ENCODE peak calls at places on chromosomes 5 and 9, in seven cellular contexts. A is WTC11, Y is fibroblast of villous mesenchyme, R is dorsolateral prefrontal cortex, N is nephron progenitor cell, W is endothelial cell, I is psoas muscle. F is an unnamed sample.

GRCh38 chr9:131670247-131670681 is 69.6 kb downstream of the RAPGEF1 start:
- DNase-seq in Y (no peak), I (no peak), N (no peak), A (no peak), W (no peak), R (no peak), F (no peak)

GRCh38 chr5:16152601-16153568 is 26.7 kb downstream of the MARCHF11 start:
- DNase-seq in A (no peak), W (no peak), R (no peak), I (no peak), Y (no peak), N (no peak), F (no peak)

GRCh38 chr5:51433052-51433710 is 49.9 kb downstream of the ISL1 start:
- DNase-seq in A (no peak), R (no peak), I (no peak), Y (no peak), W (no peak), N (no peak), F (no peak)

GRCh38 chr9:81690251-81690851 is 1.0 kb upstream of the TLE1 start:
- DNase-seq in I (peak), A (peak), W (peak), N (peak), R (no peak), Y (peak), F (no peak)

GRCh38 chr9:20558609-20559016 is 63.7 kb downstream of the MLLT3 start:
- DNase-seq in A (no peak), I (no peak), Y (peak), R (no peak), N (no peak), W (no peak), F (no peak)

GRCh38 chr5:145825751-145826180 is 9.4 kb downstream of the PRELID2 start:
- DNase-seq in W (peak), N (no peak), I (no peak), Y (peak), R (no peak), A (no peak), F (no peak)

GRCh38 chr5:129306725-129307124 is 153.4 kb upstream of the ADAMTS19 start:
- DNase-seq in R (no peak), I (no peak), A (no peak), N (no peak), Y (no peak), W (no peak), F (peak)

GRCh38 chr5:55994502-55994997 is at the start of gene IL6ST:
- DNase-seq in A (no peak), W (no peak), I (no peak), N (no peak), Y (peak), R (no peak), F (no peak)

GRCh38 chr9:14391620-14392019 is 77.7 kb upstream of the NFIB start:
- DNase-seq in N (no peak), I (no peak), Y (no peak), A (no peak), R (no peak), W (no peak), F (no peak)

GRCh38 chr9:81848472-81848871 is 79.8 kb upstream of the SPATA31D4 start:
- DNase-seq in I (no peak), R (no peak), N (no peak), Y (peak), A (no peak), W (no peak), F (no peak)

GRCh38 chr9:111427186-111427585 is 57.0 kb downstream of the ECPAS start:
- DNase-seq in N (no peak), I (no peak), Y (peak), A (no peak), W (no peak), R (no peak), F (no peak)

GRCh38 chr5:116970318-116970717 is 395.7 kb upstream of the SEMA6A start:
- DNase-seq in W (no peak), A (no peak), I (no peak), R (no peak), N (no peak), Y (no peak), F (no peak)

GRCh38 chr9:3863686-3864085 is 337.9 kb upstream of the RFX3 start:
- DNase-seq in I (no peak), W (no peak), R (no peak), Y (peak), A (no peak), N (no peak), F (no peak)

GRCh38 chr9:134229466-134230091 is 65.2 kb upstream of the RNU6ATAC start:
- DNase-seq in I (no peak), N (no peak), W (no peak), R (no peak), Y (no peak), A (no peak), F (no peak)

GRCh38 chr5:72510610-72511121 is 3.5 kb upstream of the ZNF366 start:
- DNase-seq in N (no peak), I (peak), R (peak), W (no peak), Y (no peak), A (no peak), F (no peak)

GRCh38 chr5:154166901-154167791 is 23.4 kb upstream of the GALNT10 start:
- DNase-seq in A (no peak), Y (no peak), R (no peak), I (no peak), W (no peak), N (no peak), F (no peak)

GRCh38 chr5:74026310-74026709 is 400.3 kb downstream of the ARHGEF28 start:
- DNase-seq in W (no peak), Y (no peak), N (no peak), A (no peak), R (no peak), I (no peak), F (no peak)

GRCh38 chr9:15468113-15468512 is 42.7 kb downstream of the PSIP1 start:
- DNase-seq in R (no peak), I (no peak), A (no peak), N (no peak), W (no peak), Y (peak), F (no peak)

GRCh38 chr5:17401509-17402290 is 96.3 kb upstream of the TAF11L2 start:
- DNase-seq in N (no peak), I (no peak), R (no peak), W (no peak), Y (peak), A (no peak), F (no peak)

GRCh38 chr5:96714951-96715451 is 52.8 kb downstream of the CAST start:
- DNase-seq in R (no peak), A (no peak), N (no peak), W (peak), Y (peak), I (peak), F (no peak)

GRCh38 chr9:76699966-76700365 is 64.3 kb upstream of the PCA3 start:
- DNase-seq in W (no peak), R (no peak), I (no peak), Y (no peak), N (no peak), A (no peak), F (no peak)

GRCh38 chr9:110006657-110007056 is 201.3 kb downstream of the C9orf152 start:
- DNase-seq in I (no peak), A (no peak), Y (no peak), W (no peak), R (no peak), N (no peak), F (no peak)

GRCh38 chr5:141790630-141791029 is 87.6 kb downstream of the PCDH1 start:
- DNase-seq in R (no peak), W (no peak), I (no peak), N (no peak), A (no peak), Y (no peak), F (no peak)

GRCh38 chr5:122805481-122805880 is 30.6 kb downstream of the SNX2 start:
- DNase-seq in Y (peak), A (no peak), N (no peak), W (no peak), I (no peak), R (no peak), F (no peak)

GRCh38 chr9:31519011-31519410 is 865.4 kb upstream of the ACO1 start:
- DNase-seq in W (no peak), R (no peak), A (peak), Y (no peak), I (no peak), N (peak), F (no peak)

GRCh38 chr9:32807217-32807616 is 23.9 kb downstream of the TMEM215 start:
- DNase-seq in N (no peak), R (no peak), A (no peak), I (no peak), Y (no peak), W (no peak), F (no peak)

GRCh38 chr5:53430618-53431252 is 49.7 kb upstream of the FST start:
- DNase-seq in W (no peak), N (no peak), Y (peak), A (no peak), R (no peak), I (no peak), F (no peak)

GRCh38 chr5:71482132-71482531 is 26.7 kb downstream of the BDP1 start:
- DNase-seq in N (no peak), I (no peak), W (no peak), A (no peak), R (no peak), Y (peak), F (no peak)

GRCh38 chr9:135969064-135969683 is 8.0 kb upstream of the UBAC1 start:
- DNase-seq in Y (peak), R (no peak), W (no peak), I (no peak), A (no peak), N (no peak), F (no peak)

GRCh38 chr5:37090123-37090726 is 159.0 kb downstream of the CPLANE1 start:
- DNase-seq in Y (no peak), A (no peak), R (no peak), W (no peak), N (no peak), I (no peak), F (no peak)

GRCh38 chr5:150703767-150704166 is 2.9 kb upstream of the RBM22 start:
- DNase-seq in N (no peak), R (no peak), I (no peak), A (no peak), Y (peak), W (no peak), F (no peak)

GRCh38 chr9:33840381-33840780 is 23.4 kb downstream of the UBE2R2 start:
- DNase-seq in A (no peak), I (no peak), Y (peak), N (no peak), R (no peak), W (no peak), F (no peak)

GRCh38 chr9:128149001-128149701 is at the start of gene LCN2:
- DNase-seq in R (no peak), W (no peak), N (no peak), I (no peak), A (no peak), Y (no peak), F (peak)

GRCh38 chr5:133746834-133747233 is 134.5 kb upstream of the FSTL4 start:
- DNase-seq in N (no peak), A (peak), I (no peak), R (no peak), W (peak), Y (no peak), F (no peak)

GRCh38 chr5:172164773-172165212 is 23.2 kb downstream of the STK10 start:
- DNase-seq in I (no peak), W (no peak), Y (no peak), N (no peak), A (no peak), R (peak), F (no peak)

GRCh38 chr5:43038523-43038989 is 1.6 kb downstream of the ANXA2R start:
- DNase-seq in A (no peak), Y (no peak), N (no peak), I (no peak), W (no peak), R (no peak), F (no peak)

GRCh38 chr5:43040287-43041098 is at the start of gene ANXA2R:
- DNase-seq in A (peak), I (peak), W (peak), N (peak), Y (peak), R (peak), F (no peak)

GRCh38 chr5:43041131-43041668 is 1.1 kb upstream of the ANXA2R start:
- DNase-seq in I (peak), W (no peak), N (no peak), A (no peak), R (no peak), Y (no peak), F (no peak)

GRCh38 chr5:43039115-43039467 is 1.0 kb downstream of the ANXA2R start:
- DNase-seq in A (no peak), R (no peak), I (no peak), Y (no peak), W (no peak), N (no peak), F (no peak)

GRCh38 chr5:43039468-43040286 is 442 bp downstream of the ANXA2R start:
- DNase-seq in A (peak), W (peak), I (peak), N (peak), Y (peak), R (no peak), F (no peak)
- TF ChIP-seq CTCF in A (no peak), W (no peak), I (peak), N (no peak), Y (peak), R (no peak), F (peak)

GRCh38 chr9:119185298-119185697 is 183.9 kb downstream of the BRINP1 start:
- DNase-seq in I (no peak), Y (no peak), R (no peak), W (no peak), N (no peak), A (no peak), F (no peak)

GRCh38 chr9:119184265-119184936 is 184.8 kb downstream of the BRINP1 start:
- DNase-seq in N (no peak), Y (no peak), R (no peak), I (no peak), A (no peak), W (no peak), F (no peak)

GRCh38 chr9:119177141-119177540 is 192.1 kb downstream of the BRINP1 start:
- DNase-seq in N (no peak), Y (no peak), A (no peak), W (no peak), I (no peak), R (no peak), F (no peak)

GRCh38 chr9:119179701-119180100 is 189.5 kb downstream of the BRINP1 start:
- DNase-seq in W (no peak), N (no peak), I (no peak), A (no peak), R (no peak), Y (no peak), F (no peak)
- TF ChIP-seq CTCF in W (no peak), N (no peak), I (no peak), A (no peak), R (no peak), Y (no peak), F (no peak)

GRCh38 chr5:143271431-143271830 is 132.1 kb downstream of the NR3C1 start:
- DNase-seq in A (no peak), Y (no peak), I (no peak), W (no peak), R (no peak), N (no peak), F (no peak)

GRCh38 chr5:143277536-143277935 is 126.0 kb downstream of the NR3C1 start:
- DNase-seq in N (no peak), W (no peak), I (no peak), A (no peak), R (no peak), Y (no peak), F (no peak)

GRCh38 chr5:143279698-143280097 is 123.8 kb downstream of the NR3C1 start:
- DNase-seq in A (peak), R (no peak), I (no peak), W (no peak), Y (peak), N (no peak), F (no peak)

GRCh38 chr5:143275871-143276363 is 127.6 kb downstream of the NR3C1 start:
- DNase-seq in R (no peak), A (no peak), N (no peak), I (no peak), W (no peak), Y (no peak), F (no peak)

DNA sequence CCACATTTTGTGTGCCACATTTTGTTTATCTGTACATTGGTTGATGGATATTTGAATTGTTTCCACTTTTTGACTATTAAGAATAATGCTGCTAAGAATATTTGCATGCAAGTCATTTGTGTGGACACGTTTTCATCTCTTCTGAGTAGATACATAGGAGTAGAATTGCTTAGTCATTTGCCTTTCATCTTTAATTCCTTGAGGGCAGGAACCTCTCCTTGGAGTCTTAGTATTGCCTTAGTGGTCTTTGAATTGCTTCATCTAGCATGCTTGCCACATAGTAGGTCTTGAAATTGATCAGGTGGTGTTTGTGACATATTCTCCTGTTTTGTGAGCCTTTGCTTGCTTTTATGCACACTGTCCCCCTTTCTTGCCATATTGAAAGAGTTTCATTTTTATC is 128.5 kb downstream of the NR3C1 start:
- DNase-seq in I (no peak), A (no peak), R (no peak), N (no peak), W (no peak), Y (no peak), F (no peak)
- TF ChIP-seq CTCF in I (no peak), A (no peak), R (no peak), N (no peak), W (no peak), Y (no peak), F (no peak)

GRCh38 chr9:113503131-113503541 is 39.6 kb downstream of the RGS3 start:
- DNase-seq in W (peak), I (no peak), Y (no peak), N (no peak), A (no peak), R (no peak), F (no peak)
- TF ChIP-seq CTCF in W (no peak), I (no peak), Y (no peak), N (no peak), A (no peak), R (no peak), F (no peak)

GRCh38 chr5:39414429-39414828 is 10.4 kb downstream of the DAB2 start:
- DNase-seq in Y (no peak), I (no peak), R (no peak), W (no peak), N (no peak), A (no peak), F (no peak)

GRCh38 chr5:39411985-39412384 is 12.8 kb downstream of the DAB2 start:
- DNase-seq in R (no peak), A (no peak), N (no peak), I (no peak), W (no peak), Y (no peak), F (no peak)

GRCh38 chr5:39415186-39415585 is 9.6 kb downstream of the DAB2 start:
- DNase-seq in N (no peak), R (no peak), A (no peak), W (no peak), I (no peak), Y (no peak), F (no peak)

GRCh38 chr5:39411051-39411450 is 13.7 kb downstream of the DAB2 start:
- DNase-seq in N (no peak), R (no peak), A (no peak), W (no peak), I (no peak), Y (peak), F (no peak)

GRCh38 chr5:39412995-39413394 is 11.8 kb downstream of the DAB2 start:
- DNase-seq in R (no peak), Y (no peak), A (no peak), W (no peak), I (no peak), N (no peak), F (no peak)
- TF ChIP-seq CTCF in R (no peak), Y (no peak), A (no peak), W (no peak), I (no peak), N (no peak), F (no peak)

DNA sequence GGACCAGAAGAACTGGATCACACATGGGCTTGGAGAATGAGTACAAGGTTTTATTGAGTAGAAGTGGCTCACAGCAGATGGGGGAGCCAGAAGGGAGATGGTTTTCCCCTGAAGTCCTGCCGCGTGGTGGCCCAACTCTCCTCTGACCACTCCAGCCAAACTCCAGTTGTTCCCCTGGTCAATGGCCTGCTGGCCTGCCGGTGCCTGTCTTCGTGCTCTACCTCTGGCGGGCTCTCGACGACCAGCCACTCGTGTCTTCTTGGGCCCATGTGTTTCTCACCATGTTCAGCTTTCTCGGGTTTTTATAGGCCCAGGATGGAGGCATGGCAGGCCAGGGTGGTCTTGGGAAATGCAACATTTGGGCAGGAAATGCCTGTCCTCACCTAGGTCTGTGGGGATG is 519.6 kb downstream of the CYLC2 start:
- DNase-seq in I (no peak), R (no peak), A (no peak), N (no peak), Y (no peak), W (no peak), F (no peak)
- TF ChIP-seq CTCF in I (no peak), R (no peak), A (no peak), N (no peak), Y (no peak), W (no peak), F (no peak)

GRCh38 chr5:89353837-89354551 is 471.0 kb upstream of the MEF2C start:
- DNase-seq in N (no peak), W (no peak), A (no peak), R (no peak), I (no peak), Y (no peak), F (no peak)
- TF ChIP-seq CTCF in N (no peak), W (no peak), A (no peak), R (no peak), I (no peak), Y (no peak), F (no peak)

GRCh38 chr9:130024597-130024994 is 18.4 kb downstream of the FNBP1 start:
- DNase-seq in Y (no peak), R (no peak), I (no peak), N (no peak), W (no peak), A (no peak), F (no peak)

GRCh38 chr9:130021123-130021522 is 21.9 kb downstream of the FNBP1 start:
- DNase-seq in N (no peak), A (no peak), I (no peak), R (no peak), Y (no peak), W (no peak), F (no peak)

GRCh38 chr9:130023994-130024596 is 18.9 kb downstream of the FNBP1 start:
- DNase-seq in I (no peak), A (no peak), N (no peak), W (no peak), R (no peak), Y (no peak), F (no peak)

GRCh38 chr9:130023147-130023787 is 19.7 kb downstream of the FNBP1 start:
- DNase-seq in A (no peak), I (no peak), R (no peak), W (no peak), N (no peak), Y (no peak), F (no peak)

DNA sequence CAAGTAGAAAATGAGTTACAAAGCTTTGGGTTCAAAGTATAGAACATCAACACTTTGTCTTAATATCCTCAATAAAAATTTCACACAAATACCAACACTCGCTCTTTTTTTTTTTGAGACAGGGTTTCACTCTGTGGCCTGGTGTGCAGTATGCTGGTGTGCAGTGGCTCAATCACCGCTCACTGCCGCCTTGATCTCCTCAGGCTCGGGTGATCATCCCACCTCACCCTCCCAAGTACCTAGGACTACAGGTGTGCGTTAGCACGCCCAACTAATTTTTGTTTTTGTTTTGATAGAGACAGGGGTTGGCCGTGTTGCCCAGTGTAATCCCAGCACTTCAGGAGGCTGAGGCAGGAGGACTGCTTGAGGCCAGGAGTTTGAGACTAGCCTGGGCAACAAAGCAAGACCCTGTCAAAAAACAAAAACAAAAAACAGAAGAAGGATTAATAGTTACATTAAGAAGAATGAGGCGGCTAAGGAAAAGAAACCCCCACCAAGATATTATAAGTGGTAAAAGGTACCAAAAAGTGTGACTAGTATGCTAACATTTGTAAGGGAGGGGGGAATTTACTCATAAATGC is 20.3 kb downstream of the FNBP1 start:
- DNase-seq in A (no peak), Y (no peak), I (no peak), N (no peak), W (no peak), R (no peak), F (no peak)
- TF ChIP-seq CTCF in A (no peak), Y (no peak), I (no peak), N (no peak), W (no peak), R (no peak), F (no peak)

GRCh38 chr5:181241393-181241975 is 2.2 kb downstream of the RACK1 start:
- DNase-seq in W (no peak), I (no peak), Y (peak), A (no peak), R (no peak), N (no peak), F (no peak)
- TF ChIP-seq CTCF in W (no peak), I (no peak), Y (no peak), A (no peak), R (no peak), N (no peak), F (peak)